ENCODE peak calls at places on chromosomes 2 and 18, in four cellular contexts. W is neuronal stem cell, H is H9, D is IMR-90. K is an unnamed sample.

GRCh38 chr2:10688921-10689807 is 611 bp downstream of the NOL10 start:
- DNase-seq in W (peak; percentile 14), H (no peak), D (no peak), K (no peak)

GRCh38 chr2:144834954-144835633 is 315.2 kb upstream of the ZEB2 start:
- DNase-seq in W (no peak), H (no peak), D (peak; percentile 88), K (no peak)

GRCh38 chr2:212777020-212777491 is 238.5 kb upstream of the ERBB4 start:
- DNase-seq in W (peak; percentile 61), H (no peak), D (peak; percentile 46), K (peak; percentile 63)

GRCh38 chr2:221501210-221501882 is 70.8 kb downstream of the EPHA4 start:
- DNase-seq in W (no peak), H (no peak), D (peak; percentile 71), K (no peak)

GRCh38 chr2:68909793-68910674 is 38.8 kb upstream of the BMP10 start:
- DNase-seq in W (peak; percentile 65), H (peak; percentile 67), D (peak; percentile 82), K (peak; percentile 84)

GRCh38 chr2:238601433-238602222 is 174.9 kb downstream of the ASB1 start:
- DNase-seq in W (no peak), H (no peak), D (peak; percentile 28), K (no peak)

GRCh38 chr2:147051248-147051647 is 793.6 kb upstream of the ACVR2A start:
- DNase-seq in W (no peak), H (no peak), D (no peak), K (no peak)

GRCh38 chr2:134258684-134259408 is 5.0 kb downstream of the MGAT5 start:
- DNase-seq in W (no peak), H (no peak), D (no peak), K (no peak)

GRCh38 chr2:10762651-10763460 is 41.4 kb downstream of the ATP6V1C2 start:
- DNase-seq in W (no peak), H (no peak), D (peak; percentile 7), K (no peak)

GRCh38 chr2:57701391-57701791 is 345.2 kb upstream of the VRK2 start:
- DNase-seq in W (peak; percentile 37), H (no peak), D (peak; percentile 0), K (peak; percentile 96)

GRCh38 chr18:11749305-11749704 is 60.2 kb downstream of the GNAL start:
- DNase-seq in W (no peak), H (no peak), D (no peak), K (no peak)

GRCh38 chr18:49041677-49042570 is 91.2 kb upstream of the SMAD7 start:
- DNase-seq in W (no peak), H (peak; percentile 65), D (peak; percentile 56), K (peak; percentile 72)

GRCh38 chr2:42835577-42836371 is 43.4 kb upstream of the HAAO start:
- DNase-seq in W (no peak), H (no peak), D (peak; percentile 98), K (peak; percentile 60)

GRCh38 chr2:128303095-128303791 is 15.4 kb downstream of the HS6ST1 start:
- DNase-seq in W (no peak), H (no peak), D (no peak), K (no peak)

GRCh38 chr18:77024476-77024875 is 108.1 kb downstream of the MBP start:
- DNase-seq in W (no peak), H (no peak), D (no peak), K (no peak)

GRCh38 chr2:88627856-88628568 is 748 bp upstream of the EIF2AK3 start:
- DNase-seq in W (no peak), H (peak; percentile 92), D (peak; percentile 97), K (peak; percentile 98)

GRCh38 chr2:227551804-227552203 is 46.9 kb upstream of the SCYGR2 start:
- DNase-seq in W (no peak), H (no peak), D (no peak), K (no peak)

GRCh38 chr18:40346146-40346545 is 1608.9 kb upstream of the PIK3C3 start:
- DNase-seq in W (no peak), H (no peak), D (peak; percentile 1), K (no peak)

GRCh38 chr18:41593276-41593675 is 361.8 kb upstream of the PIK3C3 start:
- DNase-seq in W (no peak), H (no peak), D (no peak), K (no peak)

GRCh38 chr2:189210250-189211075 is 30.9 kb upstream of the COL5A2 start:
- DNase-seq in W (no peak), H (no peak), D (peak; percentile 98), K (peak; percentile 80)

GRCh38 chr18:79567481-79568147 is 112.0 kb upstream of the CTDP1 start:
- DNase-seq in W (peak; percentile 58), H (peak; percentile 81), D (peak; percentile 98), K (peak; percentile 96)

GRCh38 chr2:200735061-200735460 is 76.6 kb upstream of the BZW1 start:
- DNase-seq in W (no peak), H (no peak), D (no peak), K (no peak)

GRCh38 chr2:12259497-12259896 is 457.2 kb upstream of the TRIB2 start:
- DNase-seq in W (no peak), H (no peak), D (no peak), K (no peak)

GRCh38 chr2:10619643-10620042 is 70.1 kb downstream of the NOL10 start:
- DNase-seq in W (no peak), H (no peak), D (peak; percentile 69), K (no peak)

GRCh38 chr2:152240559-152241231 is 65.1 kb upstream of the STAM2 start:
- DNase-seq in W (no peak), H (no peak), D (peak; percentile 75), K (no peak)

GRCh38 chr2:96800762-96801463 is 15.2 kb upstream of the CNNM3 start:
- DNase-seq in W (peak; percentile 43), H (peak; percentile 84), D (peak; percentile 41), K (peak; percentile 70)

GRCh38 chr18:11666831-11667230 is 22.2 kb upstream of the GNAL start:
- DNase-seq in W (no peak), H (peak; percentile 17), D (no peak), K (no peak)

GRCh38 chr2:50492452-50492851 is 539.5 kb downstream of the NRXN1 start:
- DNase-seq in W (peak; percentile 65), H (peak; percentile 43), D (peak; percentile 65), K (peak; percentile 69)

GRCh38 chr2:40369619-40370397 is 82.1 kb downstream of the SLC8A1 start:
- DNase-seq in W (no peak), H (no peak), D (peak; percentile 85), K (no peak)

GRCh38 chr2:65366595-65367125 is 65.7 kb downstream of the SPRED2 start:
- DNase-seq in W (no peak), H (no peak), D (peak; percentile 98), K (peak; percentile 73)

GRCh38 chr18:57846258-57846657 is 43.1 kb upstream of the ATP8B1 start:
- DNase-seq in W (no peak), H (no peak), D (peak; percentile 88), K (peak; percentile 90)

GRCh38 chr18:75276813-75277628 is 66.4 kb downstream of the TSHZ1 start:
- DNase-seq in W (no peak), H (no peak), D (peak; percentile 73), K (no peak)

GRCh38 chr18:74856967-74857366 is 259.3 kb downstream of the ZNF407 start:
- DNase-seq in W (no peak), H (no peak), D (no peak), K (no peak)

DNA sequence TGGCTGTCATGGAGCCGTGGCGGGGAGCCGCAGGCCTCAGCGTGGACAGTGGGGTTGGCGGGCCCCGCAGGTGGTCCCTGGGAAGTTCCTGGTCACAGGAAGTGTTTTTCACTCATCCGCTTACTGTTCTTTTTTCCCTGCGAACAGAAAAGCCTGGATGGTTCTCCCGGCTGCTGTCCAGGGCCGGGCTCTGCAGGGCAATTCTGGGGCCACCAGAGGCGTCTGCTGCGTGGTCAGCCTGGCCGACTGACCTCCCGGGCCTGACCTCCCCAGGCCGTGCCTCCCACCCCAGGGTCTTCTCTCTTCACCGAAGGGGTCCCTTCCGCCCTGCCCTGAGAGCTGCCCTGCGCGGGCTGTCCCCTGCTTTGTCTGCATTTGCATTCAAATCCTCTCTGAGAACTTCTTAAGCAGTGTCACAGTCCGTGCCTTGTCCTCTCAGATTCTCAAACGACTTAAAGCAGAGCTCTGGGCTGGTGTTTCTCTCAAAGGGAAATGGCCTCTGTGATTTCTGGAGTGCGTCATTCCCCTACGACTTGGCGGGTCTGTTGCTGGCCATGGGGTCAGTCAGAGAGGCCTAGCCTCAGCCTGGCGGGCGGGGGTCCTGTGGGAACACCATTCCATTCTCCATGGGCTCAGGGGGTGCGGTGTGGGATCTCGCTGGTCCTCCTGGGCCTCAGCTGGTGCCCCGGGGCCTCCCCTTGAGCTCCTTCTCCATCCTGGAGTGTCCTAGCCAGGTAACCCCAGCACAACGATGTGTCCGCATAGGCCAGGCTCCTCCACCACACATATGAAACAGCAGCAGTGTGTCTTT is 38.3 kb downstream of the KLHL29 start:
- DNase-seq in W (no peak), H (peak; percentile 37), D (no peak), K (no peak)
- H3K4me1 ChIP-seq in W (peaks cover 10% of the 10 kb centered on the region), H (peaks cover 3% of the 10 kb centered on the region), D (peaks cover 43% of the 10 kb centered on the region), K (no peaks in the 10 kb centered on the region)

GRCh38 chr2:16737812-16738211 is 72.2 kb upstream of the CYRIA start:
- DNase-seq in W (no peak), H (no peak), D (no peak), K (no peak)
- H3K23ac ChIP-seq in W (no peak overlapping the region), H (no peak overlapping the region), D (no peak overlapping the region), K (no peak overlapping the region)

GRCh38 chr2:60544980-60545560 is 8.4 kb downstream of the BCL11A start:
- DNase-seq in W (no peak), H (no peak), D (no peak), K (no peak)

GRCh38 chr2:60540054-60540453 is 13.4 kb downstream of the BCL11A start:
- DNase-seq in W (no peak), H (no peak), D (no peak), K (no peak)

GRCh38 chr2:60539177-60539576 is 14.3 kb downstream of the BCL11A start:
- DNase-seq in W (no peak), H (no peak), D (no peak), K (no peak)

GRCh38 chr2:60548844-60549243 is 4.6 kb downstream of the BCL11A start:
- DNase-seq in W (no peak), H (no peak), D (no peak), K (no peak)

DNA sequence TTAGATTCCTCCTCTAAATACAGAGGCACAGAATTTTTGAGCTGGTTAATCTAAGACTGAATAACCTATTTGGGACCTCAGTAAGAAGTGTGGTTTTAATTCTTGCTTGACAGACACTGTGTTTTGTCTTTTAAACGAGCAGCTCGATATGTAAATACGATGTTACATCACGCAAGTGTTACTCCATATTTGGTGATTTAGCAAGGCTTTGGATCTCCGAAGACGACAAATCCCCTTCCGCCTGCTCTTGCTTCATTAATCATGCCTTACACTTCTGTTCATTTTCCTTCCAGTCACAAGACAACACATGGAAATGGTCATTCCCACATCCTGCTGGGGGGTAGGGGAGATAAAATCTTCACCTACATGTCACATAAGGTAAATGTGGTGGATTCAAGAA is 9.4 kb downstream of the BCL11A start:
- DNase-seq in W (no peak), H (no peak), D (no peak), K (no peak)
- H3K4me1 ChIP-seq in W (peaks cover 2% of the 10 kb centered on the region), H (peaks cover 12% of the 10 kb centered on the region), D (no peaks in the 10 kb centered on the region), K (peaks cover 1% of the 10 kb centered on the region)

DNA sequence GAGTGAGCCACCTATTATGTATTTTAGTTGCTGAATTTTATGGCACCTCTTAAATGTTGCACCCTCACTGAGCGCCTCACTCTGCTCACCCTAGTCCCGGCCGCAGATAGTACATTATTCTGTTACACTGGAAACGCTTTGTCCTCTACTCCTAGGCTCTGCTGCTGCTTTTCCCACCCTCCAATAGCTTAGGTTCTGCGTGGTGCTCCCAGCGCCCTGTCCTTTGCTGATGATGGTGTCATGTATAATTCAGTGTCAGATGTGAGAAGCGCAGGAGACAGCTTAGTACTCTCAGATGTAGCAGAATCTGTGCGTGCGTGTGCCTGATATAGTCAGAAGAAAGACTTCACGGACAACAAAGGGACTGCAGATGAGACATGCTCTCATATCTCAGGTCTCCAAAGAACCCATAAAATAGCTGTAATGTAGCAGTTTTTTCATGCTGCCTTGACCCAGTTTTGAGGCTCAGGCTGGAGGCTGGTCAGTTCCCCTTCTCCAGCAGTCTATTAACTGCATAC is 1.4 kb upstream of the REEP1 start:
- DNase-seq in W (no peak), H (no peak), D (no peak), K (no peak)
- H3K23ac ChIP-seq in W (no peak overlapping the region), H (no peak overlapping the region), D (no peak overlapping the region), K (no peak overlapping the region)

K was measured in mesendoderm.